ENCODE peak calls at places on chromosome 7, in seven cellular contexts. N, I, P, D, U, V and A are unnamed samples.

GRCh38 chr7:137885623-137886022 is 38.8 kb upstream of the DGKI start:
- DNase-seq in N (no peak), I (no peak), P (no peak), D (no peak), U (no peak), V (no peak), A (no peak)

GRCh38 chr7:114678116-114678515 is 243.8 kb upstream of the MDFIC start:
- DNase-seq in N (no peak), I (no peak), P (no peak), D (no peak), U (no peak), V (no peak), A (no peak)

GRCh38 chr7:113078321-113078720 is 8.3 kb downstream of the GPR85 start:
- DNase-seq in N (no peak), I (no peak), P (no peak), D (no peak), U (no peak), V (no peak), A (no peak)

GRCh38 chr7:129462445-129462844 is 28.2 kb downstream of the STRIP2 start:
- DNase-seq in N (no peak), I (no peak), P (no peak), D (no peak), U (no peak), V (no peak), A (no peak)

GRCh38 chr7:90771281-90771680 is 175.2 kb downstream of the CDK14 start:
- DNase-seq in N (no peak), I (no peak), P (no peak), D (no peak), U (no peak), V (no peak), A (no peak)

GRCh38 chr7:116449950-116450349 is 49.6 kb upstream of the CAV2 start:
- DNase-seq in N (no peak), I (no peak), P (no peak), D (no peak), U (no peak), V (no peak), A (no peak)

GRCh38 chr7:43004076-43004475 is 71.9 kb downstream of the MRPL32 start:
- DNase-seq in N (no peak), I (no peak), P (no peak), D (no peak), U (no peak), V (no peak), A (no peak)

GRCh38 chr7:23469150-23469960 is 936 bp downstream of the IGF2BP3 start:
- DNase-seq in N (peak), I (no peak), P (no peak), D (peak), U (no peak), V (no peak), A (no peak)

GRCh38 chr7:126778101-126778500 is 474.6 kb downstream of the GRM8 start:
- DNase-seq in N (no peak), I (no peak), P (no peak), D (no peak), U (no peak), V (no peak), A (no peak)

GRCh38 chr7:81684513-81685262 is 85.2 kb downstream of the HGF start:
- DNase-seq in N (peak), I (no peak), P (peak), D (no peak), U (peak), V (peak), A (peak)

GRCh38 chr7:100431286-100431735 is 1.7 kb downstream of the MEPCE start:
- DNase-seq in N (no peak), I (no peak), P (no peak), D (no peak), U (no peak), V (no peak), A (no peak)

GRCh38 chr7:95471076-95471475 is 14.7 kb upstream of the ASB4 start:
- DNase-seq in N (no peak), I (no peak), P (no peak), D (no peak), U (no peak), V (no peak), A (no peak)

GRCh38 chr7:51027256-51028127 is 244.8 kb upstream of the GRB10 start:
- DNase-seq in N (no peak), I (no peak), P (no peak), D (no peak), U (no peak), V (no peak), A (no peak)

GRCh38 chr7:20298486-20298901 is 32.2 kb upstream of the ITGB8 start:
- DNase-seq in N (no peak), I (no peak), P (no peak), D (no peak), U (peak), V (no peak), A (no peak)

GRCh38 chr7:39810710-39811109 is 139.3 kb upstream of the CDK13 start:
- DNase-seq in N (no peak), I (no peak), P (no peak), D (no peak), U (no peak), V (no peak), A (peak)

GRCh38 chr7:39819514-39819913 is 130.5 kb upstream of the CDK13 start:
- DNase-seq in N (no peak), I (no peak), P (no peak), D (no peak), U (no peak), V (no peak), A (no peak)

GRCh38 chr7:39811161-39811614 is 138.9 kb upstream of the CDK13 start:
- DNase-seq in N (peak), I (no peak), P (no peak), D (no peak), U (no peak), V (no peak), A (peak)

GRCh38 chr7:39816462-39817065 is 133.5 kb upstream of the CDK13 start:
- DNase-seq in N (no peak), I (no peak), P (no peak), D (no peak), U (no peak), V (no peak), A (no peak)
- TF ChIP-seq JUND in N (no peak), I (no peak), P (no peak), D (no peak), U (no peak), V (no peak), A (no peak)

GRCh38 chr7:122383934-122384333 is 79.4 kb upstream of the FEZF1 start:
- DNase-seq in N (no peak), I (no peak), P (no peak), D (no peak), U (peak), V (no peak), A (no peak)
- TF ChIP-seq JUND in N (no peak), I (no peak), P (no peak), D (no peak), U (peak), V (no peak), A (no peak)

DNA sequence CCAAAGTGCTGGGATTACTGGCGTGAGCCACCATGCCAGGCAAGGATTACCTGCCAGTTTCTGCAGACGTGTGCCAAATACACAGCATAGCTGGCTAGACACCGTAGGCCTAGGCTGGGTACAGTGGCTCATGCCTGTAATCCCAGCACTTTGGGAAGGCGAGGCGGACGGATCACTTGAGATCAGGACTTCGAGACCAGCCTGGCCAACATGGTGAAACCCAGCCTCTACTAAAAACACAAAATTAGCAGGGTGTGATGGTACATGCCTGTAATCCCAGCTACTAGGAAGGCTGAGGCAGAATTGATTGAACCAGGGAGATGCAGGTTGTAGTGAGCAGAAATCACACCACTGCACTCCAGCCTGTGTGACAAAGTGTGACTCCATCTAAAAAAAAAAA is 868 bp downstream of the RFC2 start:
- DNase-seq in N (no peak), I (no peak), P (no peak), D (no peak), U (no peak), V (no peak), A (no peak)
- TF ChIP-seq JUND in N (no peak), I (no peak), P (no peak), D (no peak), U (no peak), V (no peak), A (no peak)

GRCh38 chr7:25662881-25663588 is 434.7 kb upstream of the NPVF start:
- DNase-seq in N (no peak), I (no peak), P (no peak), D (no peak), U (no peak), V (no peak), A (peak)
- TF ChIP-seq JUND in N (no peak), I (no peak), P (no peak), D (no peak), U (no peak), V (no peak), A (no peak)

GRCh38 chr7:49583440-49583839 is 190.0 kb upstream of the VWC2 start:
- DNase-seq in N (no peak), I (no peak), P (no peak), D (no peak), U (no peak), V (no peak), A (no peak)

GRCh38 chr7:49577576-49577975 is 195.9 kb upstream of the VWC2 start:
- DNase-seq in N (no peak), I (no peak), P (no peak), D (no peak), U (no peak), V (no peak), A (no peak)

GRCh38 chr7:49580000-49580399 is 193.4 kb upstream of the VWC2 start:
- DNase-seq in N (peak), I (peak), P (no peak), D (no peak), U (no peak), V (no peak), A (no peak)

GRCh38 chr7:49579408-49579807 is 194.0 kb upstream of the VWC2 start:
- DNase-seq in N (peak), I (no peak), P (no peak), D (no peak), U (no peak), V (no peak), A (peak)
- TF ChIP-seq JUND in N (no peak), I (no peak), P (no peak), D (no peak), U (no peak), V (no peak), A (no peak)

DNA sequence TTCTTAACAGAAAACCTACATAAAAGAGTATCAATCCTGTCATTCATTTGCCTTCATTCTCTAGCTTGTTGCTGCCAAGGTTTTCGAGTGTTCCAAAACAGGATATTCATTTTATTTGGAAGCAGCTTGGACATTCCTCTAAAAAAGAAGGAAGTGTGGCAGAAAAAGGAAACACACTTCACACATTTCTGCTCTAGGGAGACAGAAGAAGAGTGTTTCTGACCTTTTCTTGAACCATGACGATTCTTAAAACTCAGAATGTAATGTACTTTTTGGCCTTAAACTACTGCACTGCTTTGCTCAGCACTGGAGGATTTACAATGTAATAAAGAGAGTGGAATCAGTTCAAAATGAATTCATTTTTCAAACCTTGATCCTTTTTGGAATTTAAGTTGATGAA is 81.3 kb downstream of the SEMA3A start:
- DNase-seq in N (no peak), I (no peak), P (no peak), D (no peak), U (no peak), V (no peak), A (no peak)
- TF ChIP-seq JUND in N (no peak), I (no peak), P (no peak), D (no peak), U (no peak), V (no peak), A (no peak)

DNA sequence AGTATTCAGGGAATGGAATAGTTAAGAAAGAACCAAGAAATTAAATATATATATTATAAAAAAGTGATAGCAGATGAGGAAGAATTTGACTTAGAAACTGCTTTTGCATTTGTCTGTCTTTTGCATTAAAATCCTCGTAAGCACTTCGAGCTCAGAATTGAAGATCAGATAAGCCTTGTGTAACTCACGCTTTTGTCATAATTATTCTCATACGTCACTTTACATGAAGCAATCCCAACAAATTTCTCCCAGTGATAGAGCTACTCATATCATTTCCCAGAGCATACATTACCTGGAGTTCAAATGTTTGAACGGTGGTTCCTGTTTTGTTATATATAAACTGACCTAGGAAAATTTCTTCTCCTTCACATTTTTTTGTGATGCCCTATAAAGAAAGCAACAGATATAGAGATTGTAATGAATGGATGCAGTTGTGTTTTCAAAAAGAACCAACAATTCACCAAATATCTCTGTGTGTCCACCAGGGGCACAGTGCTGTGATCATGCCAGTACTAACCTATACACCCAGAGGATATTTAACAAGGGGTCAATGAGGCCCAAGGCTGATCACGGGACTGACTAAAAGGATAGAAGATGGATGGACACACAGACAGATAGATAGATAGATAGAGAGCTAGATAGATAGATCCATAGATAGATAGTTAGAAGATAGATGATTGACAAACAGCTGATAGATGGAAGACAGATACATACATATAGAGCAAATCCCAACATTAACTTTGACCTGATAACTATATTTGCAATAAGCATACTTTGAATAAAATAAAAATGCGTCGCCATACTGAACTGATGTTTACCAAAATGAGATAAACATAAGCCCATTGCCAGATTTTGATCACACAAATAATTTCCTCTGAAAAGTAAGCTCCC is 9.3 kb upstream of the HUS1 start:
- DNase-seq in N (peak), I (no peak), P (no peak), D (no peak), U (no peak), V (peak), A (no peak)
- TF ChIP-seq JUND in N (no peak), I (no peak), P (no peak), D (no peak), U (no peak), V (no peak), A (no peak)

DNA sequence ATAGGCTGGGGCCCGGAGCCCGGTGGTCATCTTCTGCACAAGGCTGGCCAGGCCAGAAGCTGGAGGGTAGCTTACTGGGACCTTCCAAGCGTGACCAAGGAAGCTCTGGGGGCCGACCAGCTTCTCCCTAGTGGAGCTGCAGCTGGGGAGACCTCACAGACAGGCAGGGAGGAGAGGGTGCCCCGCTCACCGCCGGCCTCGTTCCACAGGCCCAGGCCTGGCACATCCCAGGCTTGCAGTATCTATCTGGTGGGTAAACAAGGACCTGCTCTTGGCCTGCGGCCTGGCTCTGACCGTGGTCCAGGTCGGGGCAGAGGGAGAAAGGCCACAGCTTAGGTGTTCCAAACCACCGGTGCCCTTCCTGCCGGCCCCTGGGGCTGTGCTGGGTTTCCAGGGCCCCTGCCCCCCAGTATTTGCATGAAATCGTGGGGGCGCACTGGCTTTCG is 1.6 kb upstream of the ELFN1 start:
- DNase-seq in N (peak), I (no peak), P (no peak), D (no peak), U (no peak), V (no peak), A (peak)
- TF ChIP-seq JUND in N (no peak), I (no peak), P (no peak), D (no peak), U (no peak), V (no peak), A (no peak)

GRCh38 chr7:135757719-135758411 is 9.3 kb upstream of the FAM180A start:
- DNase-seq in N (no peak), I (no peak), P (no peak), D (no peak), U (no peak), V (no peak), A (no peak)

GRCh38 chr7:135758531-135758932 is 9.9 kb upstream of the FAM180A start:
- DNase-seq in N (no peak), I (no peak), P (no peak), D (no peak), U (no peak), V (no peak), A (no peak)

GRCh38 chr7:135756191-135756590 is 7.6 kb upstream of the FAM180A start:
- DNase-seq in N (no peak), I (no peak), P (no peak), D (no peak), U (no peak), V (no peak), A (no peak)

GRCh38 chr7:135753616-135754413 is 5.2 kb upstream of the FAM180A start:
- DNase-seq in N (no peak), I (peak), P (no peak), D (no peak), U (no peak), V (no peak), A (no peak)

DNA sequence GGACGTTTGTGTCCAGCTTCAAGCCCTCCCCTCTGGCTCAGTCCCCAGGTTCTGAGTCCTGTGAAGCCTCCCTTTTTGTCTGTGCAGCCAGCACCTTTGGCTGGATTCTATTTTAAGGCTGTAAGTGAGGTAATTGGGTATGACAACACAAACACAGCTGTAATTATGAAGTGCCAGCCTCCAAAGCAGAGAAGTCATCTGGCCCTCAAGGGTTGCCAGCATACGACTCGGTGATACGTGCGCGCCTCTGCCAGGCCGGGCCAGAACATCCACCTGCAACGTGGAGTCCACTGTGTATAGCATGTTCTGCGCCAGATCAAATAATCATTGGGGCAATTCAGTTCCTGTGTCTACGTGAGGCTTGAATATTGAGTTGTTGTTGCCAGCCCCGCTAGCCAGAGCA is 6.7 kb upstream of the FAM180A start:
- DNase-seq in N (no peak), I (no peak), P (no peak), D (no peak), U (no peak), V (no peak), A (no peak)
- TF ChIP-seq JUND in N (no peak), I (no peak), P (no peak), D (no peak), U (no peak), V (no peak), A (no peak)